ENCODE peak calls at places on chromosomes 13 and 19, in seven cellular contexts. B is stimulated activated CD4-positive, alpha-beta T cell treated with anti-CD3 and anti-CD28 coated beads, Interleukin-2, amount 100 ng/mL, for 48 hours; P is COR-L47; Q is stimulated activated CD8-positive, alpha-beta memory T cell treated with anti-CD3 and anti-CD28 coated beads, Interleukin-2, amount 100 ng/mL, for 1 hour; L is NCI-H1417; W is G401; R is C1 segment of cervical spinal cord. J is an unnamed sample.

GRCh38 chr13:26760835-26761582 is 423 bp upstream of the GPR12 start:
- DNase-seq in B (no peak), P (no peak), Q (no peak), L (peak; percentile 18), W (peak; percentile 64), R (peak; percentile 51), J (no peak)

GRCh38 chr13:100314132-100314910 is 225.4 kb downstream of the PCCA start:
- DNase-seq in B (no peak), P (no peak), Q (no peak), L (no peak), W (no peak), R (no peak), J (no peak)

GRCh38 chr19:15532779-15533521 is 24.6 kb downstream of the CYP4F22 start:
- DNase-seq in B (no peak), P (no peak), Q (no peak), L (peak; percentile 23), W (no peak), R (no peak), J (no peak)

GRCh38 chr19:32859591-32859990 is 10.0 kb downstream of the SLC7A9 start:
- DNase-seq in B (no peak), P (no peak), Q (no peak), L (no peak), W (no peak), R (no peak), J (no peak)

GRCh38 chr13:39954476-39954875 is 299.0 kb downstream of the COG6 start:
- DNase-seq in B (no peak), P (no peak), Q (no peak), L (no peak), W (no peak), R (no peak), J (no peak)

GRCh38 chr13:50079278-50080157 is 64.3 kb downstream of the KCNRG start:
- DNase-seq in B (no peak), P (no peak), Q (no peak), L (peak; percentile 42), W (no peak), R (no peak), J (no peak)

GRCh38 chr19:43476606-43477005 is 11.2 kb upstream of the LYPD3 start:
- DNase-seq in B (no peak), P (no peak), Q (no peak), L (no peak), W (no peak), R (no peak), J (no peak)

GRCh38 chr13:107205318-107206112 is 637.6 kb upstream of the ARGLU1 start:
- DNase-seq in B (peak; percentile 56), P (peak; percentile 73), Q (peak; percentile 7), L (peak; percentile 76), W (peak; percentile 78), R (peak; percentile 41), J (peak; percentile 81)

GRCh38 chr13:66915596-66916185 is 314.4 kb downstream of the PCDH9 start:
- DNase-seq in B (no peak), P (no peak), Q (no peak), L (no peak), W (no peak), R (no peak), J (no peak)

GRCh38 chr19:42201489-42202289 is 15.8 kb downstream of the DEDD2 start:
- DNase-seq in B (no peak), P (no peak), Q (no peak), L (no peak), W (no peak), R (no peak), J (no peak)

GRCh38 chr19:1837222-1837565 is 11.1 kb downstream of the REXO1 start:
- DNase-seq in B (no peak), P (no peak), Q (no peak), L (no peak), W (no peak), R (no peak), J (no peak)

GRCh38 chr19:23999821-24000610 is 85.3 kb downstream of the ZNF726 start:
- DNase-seq in B (no peak), P (peak; percentile 65), Q (no peak), L (peak; percentile 17), W (peak; percentile 19), R (peak; percentile 19), J (no peak)

GRCh38 chr13:35514801-35515502 is 38.5 kb upstream of the MAB21L1 start:
- DNase-seq in B (no peak), P (peak; percentile 53), Q (no peak), L (peak; percentile 30), W (peak; percentile 80), R (peak; percentile 62), J (no peak)

GRCh38 chr19:18049390-18049789 is 37.3 kb downstream of the IL12RB1 start:
- DNase-seq in B (no peak), P (no peak), Q (no peak), L (no peak), W (peak; percentile 8), R (no peak), J (no peak)

GRCh38 chr13:84641491-84641890 is 759.2 kb upstream of the SLITRK1 start:
- DNase-seq in B (no peak), P (no peak), Q (no peak), L (no peak), W (no peak), R (no peak), J (no peak)

GRCh38 chr13:86085890-86086289 is 286.7 kb upstream of the SLITRK6 start:
- DNase-seq in B (no peak), P (peak; percentile 22), Q (no peak), L (no peak), W (peak; percentile 12), R (no peak), J (no peak)

GRCh38 chr19:1512671-1513491 is at the start of gene ADAMTSL5:
- DNase-seq in B (peak; percentile 68), P (no peak), Q (peak; percentile 17), L (no peak), W (no peak), R (no peak), J (no peak)

GRCh38 chr19:53394522-53394973 is 401 bp upstream of the ZNF765 start:
- DNase-seq in B (no peak), P (no peak), Q (no peak), L (peak; percentile 81), W (no peak), R (no peak), J (peak; percentile 49)

J was measured in endothelial cell.